ENCODE peak calls at places on chromosomes 6 and 20, in nine cellular contexts. C is NCI-H2029 treated with DMSO at 0.1 percent for 48 hours, Z is neuronal stem cell, Q is ELF-1, G is activated T-helper 1 cell treated with Interleukin-2 at 50 U/mL for 16 hours, R is Kasumi-1, D is NCI-H2107, P is SK-MEL-5, E is T-helper 2 cell. O is an unnamed sample.
A peak's percentile ranks its signal among the peaks of the same experiment; 100 is the strongest.

GRCh38 chr6:31815025-31815838 is at the start of the genes HSPA1A and HSPA1L:
- DNase-seq in E (no peak), D (no peak), Z (peak; percentile 96), P (peak; percentile 46), Q (peak; percentile 99), G (peak; percentile 45), C (peak; percentile 94), R (peak; percentile 94), O (peak; percentile 95)

GRCh38 chr20:7362601-7363000 is 577.7 kb downstream of the HAO1 start:
- DNase-seq in R (no peak), D (no peak), C (no peak), Q (no peak), G (no peak), Z (no peak), P (no peak), E (no peak), O (no peak)

GRCh38 chr6:98463038-98463437 is 371.3 kb upstream of the POU3F2 start:
- DNase-seq in D (no peak), E (no peak), Q (no peak), G (no peak), P (no peak), C (peak; percentile 26), Z (no peak), R (no peak), O (no peak)

GRCh38 chr6:23874985-23875384 is 251.0 kb upstream of the NRSN1 start:
- DNase-seq in Q (no peak), C (no peak), D (no peak), P (peak; percentile 84), G (no peak), R (no peak), E (no peak), Z (no peak), O (no peak)

GRCh38 chr20:21840991-21841390 is 135.5 kb downstream of the PAX1 start:
- DNase-seq in G (no peak), R (no peak), C (no peak), P (no peak), Z (no peak), Q (no peak), D (no peak), E (no peak), O (no peak)

GRCh38 chr20:37358366-37359150 is 12.6 kb downstream of the SRC start:
- DNase-seq in E (no peak), R (no peak), P (no peak), Z (no peak), Q (no peak), C (no peak), G (no peak), D (no peak), O (no peak)

GRCh38 chr6:16409531-16410441 is 171.4 kb downstream of the GMPR start:
- DNase-seq in C (peak; percentile 39), G (no peak), P (peak; percentile 87), D (no peak), Q (peak; percentile 67), E (peak; percentile 26), R (peak; percentile 70), Z (peak; percentile 38), O (peak; percentile 79)

GRCh38 chr6:83265384-83265783 is 72.2 kb downstream of the RWDD2A start:
- DNase-seq in C (no peak), E (no peak), P (no peak), D (no peak), Q (peak; percentile 4), G (no peak), Z (no peak), R (no peak), O (peak; percentile 59)

GRCh38 chr6:5497896-5498578 is 236.7 kb downstream of the FARS2 start:
- DNase-seq in C (no peak), E (no peak), P (no peak), Q (no peak), D (no peak), Z (no peak), G (no peak), R (no peak), O (peak; percentile 94)

GRCh38 chr6:55497694-55498093 is 81.3 kb downstream of the HMGCLL1 start:
- DNase-seq in G (no peak), E (no peak), C (no peak), R (no peak), Q (no peak), P (no peak), D (no peak), Z (no peak), O (no peak)

GRCh38 chr6:72081880-72082279 is 195.5 kb downstream of the RIMS1 start:
- DNase-seq in E (no peak), C (no peak), P (no peak), Z (no peak), G (no peak), Q (no peak), R (peak; percentile 37), D (no peak), O (no peak)

GRCh38 chr6:2799936-2800527 is 34.8 kb downstream of the WRNIP1 start:
- DNase-seq in P (no peak), Q (no peak), E (no peak), Z (no peak), R (peak; percentile 5), G (no peak), D (no peak), C (no peak), O (no peak)

GRCh38 chr6:157717266-157717870 is 105.7 kb upstream of the SNX9 start:
- DNase-seq in Z (no peak), G (no peak), P (no peak), C (no peak), E (no peak), D (no peak), R (no peak), Q (peak; percentile 36), O (no peak)

GRCh38 chr6:30820196-30820595 is 64.1 kb upstream of the DDR1 start:
- DNase-seq in Z (no peak), Q (peak; percentile 38), R (no peak), E (no peak), D (no peak), C (no peak), P (peak; percentile 44), G (no peak), O (peak; percentile 88)

GRCh38 chr20:19115581-19115980 is 96.9 kb upstream of the SLC24A3 start:
- DNase-seq in Q (no peak), G (no peak), Z (no peak), C (no peak), R (no peak), P (no peak), D (no peak), E (no peak), O (no peak)

GRCh38 chr20:10171864-10172751 is 46.5 kb upstream of the SNAP25 start:
- DNase-seq in Q (peak; percentile 57), E (no peak), P (no peak), D (peak; percentile 25), R (no peak), G (no peak), C (peak; percentile 38), Z (peak; percentile 15), O (peak; percentile 78)

GRCh38 chr6:70592391-70593117 is 25.8 kb downstream of the SDHAF4 start:
- DNase-seq in E (no peak), Q (no peak), C (no peak), Z (peak; percentile 4), R (no peak), D (no peak), G (no peak), P (no peak), O (no peak)

GRCh38 chr6:7016238-7016637 is 91.5 kb upstream of the RREB1 start:
- DNase-seq in E (no peak), R (no peak), D (no peak), G (no peak), C (no peak), Q (no peak), P (no peak), Z (no peak), O (no peak)

GRCh38 chr20:48705208-48706115 is 122.3 kb downstream of the PREX1 start:
- DNase-seq in P (no peak), Q (no peak), Z (no peak), C (no peak), E (no peak), G (no peak), D (no peak), R (no peak), O (no peak)

GRCh38 chr6:95087394-95088097 is 489.8 kb upstream of the MANEA start:
- DNase-seq in Q (no peak), Z (no peak), P (peak; percentile 40), R (peak; percentile 37), G (no peak), D (peak; percentile 87), E (no peak), C (peak; percentile 93), O (no peak)

GRCh38 chr20:63328026-63328700 is 33.0 kb downstream of the CHRNA4 start:
- DNase-seq in Q (no peak), R (no peak), P (no peak), D (no peak), Z (no peak), G (no peak), E (no peak), C (no peak), O (no peak)

O was measured in ELR.